ENCODE peak calls at places on chromosome 5, in four cellular contexts. One of them, this sample, is unnamed.
A peak's percentile ranks its signal among the peaks of the same experiment; 100 is the strongest.

GRCh38 chr5:80989883-80990282 is 29.7 kb downstream of the RASGRF2 start:
- DNase-seq in HCT116: no peak
- DNase-seq in transverse colon: no peak
- DNase-seq in H1: no peak
- DNase-seq in this sample: no peak

GRCh38 chr5:96683392-96683791 is 21.2 kb downstream of the CAST start:
- DNase-seq in HCT116: no peak
- DNase-seq in transverse colon: no peak
- DNase-seq in H1: no peak
- DNase-seq in this sample: no peak

GRCh38 chr5:116564322-116564721 is 10.3 kb downstream of the SEMA6A start:
- DNase-seq in HCT116: no peak
- DNase-seq in transverse colon: no peak
- DNase-seq in H1: no peak
- DNase-seq in this sample: no peak

GRCh38 chr5:38497946-38498345 is 58.5 kb downstream of the LIFR start:
- DNase-seq in HCT116: peak; percentile 12
- DNase-seq in transverse colon: no peak
- DNase-seq in H1: no peak
- DNase-seq in this sample: no peak

GRCh38 chr5:177483994-177484901 is 10.8 kb upstream of the DBN1 start:
- DNase-seq in HCT116: no peak
- DNase-seq in transverse colon: no peak
- DNase-seq in H1: no peak
- DNase-seq in this sample: peak; percentile 63

GRCh38 chr5:58041884-58042283 is 418.0 kb downstream of the PLK2 start:
- DNase-seq in HCT116: no peak
- DNase-seq in transverse colon: no peak
- DNase-seq in H1: no peak
- DNase-seq in this sample: no peak

GRCh38 chr5:68187268-68188055 is 28.1 kb upstream of the PIK3R1 start:
- DNase-seq in HCT116: no peak
- DNase-seq in transverse colon: no peak
- DNase-seq in H1: peak; percentile 81
- DNase-seq in this sample: no peak

GRCh38 chr5:157732130-157732783 is 1.0 kb downstream of the THG1L start:
- DNase-seq in HCT116: no peak
- DNase-seq in transverse colon: no peak
- DNase-seq in H1: no peak
- DNase-seq in this sample: no peak

GRCh38 chr5:139904566-139905400 is 109.2 kb downstream of the PSD2 start:
- DNase-seq in HCT116: no peak
- DNase-seq in transverse colon: no peak
- DNase-seq in H1: peak; percentile 74
- DNase-seq in this sample: peak; percentile 71

GRCh38 chr5:98108497-98108896 is 665.0 kb upstream of the RGMB start:
- DNase-seq in HCT116: no peak
- DNase-seq in transverse colon: no peak
- DNase-seq in H1: no peak
- DNase-seq in this sample: no peak

GRCh38 chr5:146515473-146516150 is 378 bp downstream of the GPR151 start:
- DNase-seq in HCT116: no peak
- DNase-seq in transverse colon: no peak
- DNase-seq in H1: no peak
- DNase-seq in this sample: no peak

GRCh38 chr5:14449052-14449661 is 132.4 kb upstream of the OTULINL start:
- DNase-seq in HCT116: no peak
- DNase-seq in transverse colon: peak; percentile 41
- DNase-seq in H1: no peak
- DNase-seq in this sample: no peak

GRCh38 chr5:142982821-142983200 is 212.6 kb downstream of the ARHGAP26 start:
- DNase-seq in HCT116: no peak
- DNase-seq in transverse colon: no peak
- DNase-seq in H1: peak; percentile 60
- DNase-seq in this sample: no peak

GRCh38 chr5:107796797-107797196 is 126.1 kb upstream of the EFNA5 start:
- DNase-seq in HCT116: no peak
- DNase-seq in transverse colon: no peak
- DNase-seq in H1: no peak
- DNase-seq in this sample: no peak

GRCh38 chr5:18483386-18483785 is 849.1 kb downstream of the TAF11L14 start:
- DNase-seq in HCT116: no peak
- DNase-seq in transverse colon: no peak
- DNase-seq in H1: no peak
- DNase-seq in this sample: no peak

GRCh38 chr5:157050050-157050449 is 8.9 kb downstream of the HAVCR1 start:
- DNase-seq in HCT116: no peak
- DNase-seq in transverse colon: no peak
- DNase-seq in H1: no peak
- DNase-seq in this sample: no peak

GRCh38 chr5:159975462-159976019 is 33.4 kb upstream of the TTC1 start:
- DNase-seq in HCT116: peak; percentile 41
- DNase-seq in transverse colon: no peak
- DNase-seq in H1: no peak
- DNase-seq in this sample: no peak

GRCh38 chr5:9947944-9948343 is 301.7 kb downstream of the ATPSCKMT start:
- DNase-seq in HCT116: no peak
- DNase-seq in transverse colon: no peak
- DNase-seq in H1: no peak
- DNase-seq in this sample: no peak

GRCh38 chr5:126514159-126515141 is 80.6 kb downstream of the ALDH7A1 start:
- DNase-seq in HCT116: no peak
- DNase-seq in transverse colon: no peak
- DNase-seq in H1: peak; percentile 19
- DNase-seq in this sample: no peak

GRCh38 chr5:31378838-31379237 is 153.1 kb downstream of the DROSHA start:
- DNase-seq in HCT116: no peak
- DNase-seq in transverse colon: no peak
- DNase-seq in H1: no peak
- DNase-seq in this sample: no peak
- TF ChIP-seq CTCF in HCT116: no peak
- TF ChIP-seq CTCF in transverse colon: no peak
- TF ChIP-seq CTCF in H1: no peak
- TF ChIP-seq CTCF in this sample: no peak

GRCh38 chr5:1348986-1349245 is 4.0 kb upstream of the CLPTM1L start:
- DNase-seq in HCT116: no peak
- DNase-seq in transverse colon: no peak
- DNase-seq in H1: no peak
- DNase-seq in this sample: no peak
- TF ChIP-seq POLR2AphosphoS5 in HCT116: no peak
- TF ChIP-seq POLR2AphosphoS5 in transverse colon: no peak
- TF ChIP-seq POLR2AphosphoS5 in H1: no peak
- TF ChIP-seq POLR2AphosphoS5 in this sample: no peak

DNA sequence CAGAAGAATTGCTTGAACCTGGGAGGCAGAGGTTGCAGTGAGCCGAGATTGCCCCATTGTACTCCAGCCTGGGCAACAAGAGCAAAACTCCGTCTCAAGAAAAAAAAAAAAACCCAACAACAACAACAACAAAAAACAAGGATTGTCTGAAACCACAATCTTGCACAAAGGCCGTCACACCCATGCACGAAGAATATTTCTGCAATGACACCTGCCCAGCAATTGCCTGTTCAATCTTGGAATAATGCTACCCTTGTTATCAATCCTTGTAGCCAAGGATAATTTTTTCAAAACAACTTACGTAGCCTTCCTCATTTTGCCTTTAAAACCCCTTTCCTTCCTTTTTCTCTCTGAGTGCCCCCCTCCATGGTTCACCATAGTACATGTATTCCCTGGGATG is 3.7 kb upstream of the CLTB start:
- DNase-seq in HCT116: no peak
- DNase-seq in transverse colon: no peak
- DNase-seq in H1: no peak
- DNase-seq in this sample: no peak
- H3K9me3 ChIP-seq in HCT116: peaks cover 3% of the 10 kb centered on the region
- H3K9me3 ChIP-seq in transverse colon: no peaks in the 10 kb centered on the region
- H3K9me3 ChIP-seq in H1: peaks cover 17% of the 10 kb centered on the region
- H3K9me3 ChIP-seq in this sample: no peaks in the 10 kb centered on the region

GRCh38 chr5:169805937-169806700 is 169.0 kb downstream of the DOCK2 start:
- DNase-seq in HCT116: no peak
- DNase-seq in transverse colon: no peak
- DNase-seq in H1: no peak
- DNase-seq in this sample: no peak
- TF ChIP-seq CTCF in HCT116: no peak
- TF ChIP-seq CTCF in transverse colon: no peak
- TF ChIP-seq CTCF in H1: no peak
- TF ChIP-seq CTCF in this sample: no peak

DNA sequence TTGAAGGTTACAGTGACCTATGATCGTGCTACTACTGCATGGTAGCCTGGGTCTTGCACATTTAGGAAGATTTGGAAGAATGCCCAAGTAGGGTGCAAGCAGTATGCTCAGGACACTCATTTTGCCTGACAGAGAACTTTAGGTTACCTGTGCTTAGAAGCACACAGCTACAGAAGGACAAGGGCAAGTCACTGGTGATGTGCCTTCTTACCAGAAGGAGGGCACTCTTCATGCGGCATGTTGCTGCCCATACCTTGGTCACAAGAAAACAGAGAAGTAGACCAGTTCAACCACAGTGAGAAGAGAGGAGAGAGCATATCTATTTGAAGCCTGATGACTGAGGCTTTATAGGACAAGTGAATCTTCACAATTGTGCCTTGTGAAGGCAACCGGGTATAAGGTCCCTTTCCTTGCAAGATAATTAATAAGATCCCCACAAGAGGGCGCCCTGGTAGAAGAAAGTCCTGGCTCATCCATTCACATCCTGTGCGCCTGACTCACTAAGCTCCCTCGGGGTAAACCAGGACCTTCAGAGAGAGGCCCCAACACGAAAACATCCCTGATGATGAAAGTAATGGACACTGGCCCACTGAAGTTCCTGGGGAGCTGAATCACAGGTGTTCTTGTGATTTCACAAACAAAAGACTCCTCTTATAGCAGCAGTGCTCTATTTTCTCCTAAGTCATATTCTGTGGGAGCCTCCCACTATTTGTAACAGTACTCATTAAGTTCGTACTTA is 38.1 kb upstream of the STARD4 start:
- DNase-seq in HCT116: peak; percentile 71
- DNase-seq in transverse colon: peak; percentile 72
- DNase-seq in H1: peak; percentile 83
- DNase-seq in this sample: no peak
- TF ChIP-seq POLR2AphosphoS5 in HCT116: no peak
- TF ChIP-seq POLR2AphosphoS5 in transverse colon: no peak
- TF ChIP-seq POLR2AphosphoS5 in H1: no peak
- TF ChIP-seq POLR2AphosphoS5 in this sample: no peak

GRCh38 chr5:119300311-119300670 is 55.5 kb upstream of the TNFAIP8 start:
- DNase-seq in HCT116: no peak
- DNase-seq in transverse colon: no peak
- DNase-seq in H1: no peak
- DNase-seq in this sample: no peak
- H3K9me3 ChIP-seq in HCT116: no peaks in the 10 kb centered on the region
- H3K9me3 ChIP-seq in transverse colon: no peaks in the 10 kb centered on the region
- H3K9me3 ChIP-seq in H1: peaks cover 9% of the 10 kb centered on the region
- H3K9me3 ChIP-seq in this sample: no peaks in the 10 kb centered on the region

GRCh38 chr5:31585519-31586270 is 53.2 kb upstream of the PDZD2 start:
- DNase-seq in HCT116: no peak
- DNase-seq in transverse colon: no peak
- DNase-seq in H1: no peak
- DNase-seq in this sample: no peak

GRCh38 chr5:31579558-31579957 is 47.5 kb downstream of the C5orf22 start:
- DNase-seq in HCT116: no peak
- DNase-seq in transverse colon: no peak
- DNase-seq in H1: no peak
- DNase-seq in this sample: no peak

GRCh38 chr5:31583129-31583528 is 51.0 kb downstream of the C5orf22 start:
- DNase-seq in HCT116: no peak
- DNase-seq in transverse colon: no peak
- DNase-seq in H1: no peak
- DNase-seq in this sample: no peak

GRCh38 chr5:31587546-31587945 is 51.4 kb upstream of the PDZD2 start:
- DNase-seq in HCT116: no peak
- DNase-seq in transverse colon: no peak
- DNase-seq in H1: no peak
- DNase-seq in this sample: no peak

GRCh38 chr5:31581498-31582099 is 49.5 kb downstream of the C5orf22 start:
- DNase-seq in HCT116: peak; percentile 22
- DNase-seq in transverse colon: no peak
- DNase-seq in H1: no peak
- DNase-seq in this sample: no peak
- TF ChIP-seq CTCF in HCT116: peak; percentile 52
- TF ChIP-seq CTCF in transverse colon: peak; percentile 44
- TF ChIP-seq CTCF in H1: no peak
- TF ChIP-seq CTCF in this sample: no peak